ENCODE peak calls at places on chromosome 21, in five cellular contexts. C, X, R, E and T are unnamed samples.

GRCh38 chr21:35222541-35222941 is 173.4 kb upstream of the RUNX1 start:
- DNase-seq in C (no peak), X (no peak), R (no peak), E (no peak), T (no peak)

GRCh38 chr21:29221259-29221744 is 77.4 kb upstream of the BACH1 start:
- DNase-seq in C (no peak), X (no peak), R (no peak), E (no peak), T (no peak)

GRCh38 chr21:42302292-42302650 is 12.9 kb downstream of the TFF3 start:
- DNase-seq in C (peak), X (no peak), R (no peak), E (no peak), T (peak)

GRCh38 chr21:38769253-38769780 is 36.4 kb upstream of the ETS2 start:
- DNase-seq in C (peak), X (no peak), R (no peak), E (no peak), T (peak)

GRCh38 chr21:46081022-46081861 is 16.7 kb upstream of the COL6A2 start:
- DNase-seq in C (no peak), X (no peak), R (no peak), E (no peak), T (no peak)

GRCh38 chr21:41121785-41122415 is 46.1 kb upstream of the BACE2 start:
- DNase-seq in C (peak), X (peak), R (peak), E (no peak), T (peak)

GRCh38 chr21:35664683-35665082 is 395.6 kb downstream of the SETD4 start:
- DNase-seq in C (no peak), X (no peak), R (peak), E (no peak), T (no peak)

GRCh38 chr21:31198575-31198974 is 145.5 kb downstream of the TIAM1 start:
- DNase-seq in C (peak), X (no peak), R (peak), E (peak), T (peak)

GRCh38 chr21:14056771-14057191 is 154.0 kb downstream of the LIPI start:
- DNase-seq in C (no peak), X (no peak), R (no peak), E (no peak), T (no peak)

GRCh38 chr21:40548134-40548533 is 298.8 kb downstream of the DSCAM start:
- DNase-seq in C (peak), X (no peak), R (no peak), E (no peak), T (no peak)

GRCh38 chr21:37555672-37556261 is 189.2 kb downstream of the DYRK1A start:
- DNase-seq in C (peak), X (no peak), R (no peak), E (no peak), T (peak)

GRCh38 chr21:43308511-43309283 is 118.2 kb downstream of the SIK1 start:
- DNase-seq in C (no peak), X (no peak), R (no peak), E (no peak), T (no peak)

GRCh38 chr21:32412998-32413504 is 545 bp downstream of the EVA1C start:
- DNase-seq in C (no peak), X (no peak), R (no peak), E (peak), T (no peak)

GRCh38 chr21:15592271-15592860 is 137.4 kb upstream of the USP25 start:
- DNase-seq in C (peak), X (no peak), R (peak), E (no peak), T (peak)

GRCh38 chr21:33299181-33299752 is 25.5 kb upstream of the IFNAR1 start:
- DNase-seq in C (no peak), X (peak), R (peak), E (peak), T (no peak)

GRCh38 chr21:44862869-44863685 is 10.4 kb downstream of the PTTG1IP start:
- DNase-seq in C (no peak), X (no peak), R (no peak), E (no peak), T (no peak)

GRCh38 chr21:17869115-17869514 is 50.0 kb upstream of the C21orf91 start:
- DNase-seq in C (no peak), X (no peak), R (no peak), E (no peak), T (no peak)

GRCh38 chr21:42461185-42461520 is 34.9 kb downstream of the RSPH1 start:
- DNase-seq in C (no peak), X (no peak), R (no peak), E (no peak), T (no peak)

GRCh38 chr21:26032263-26032662 is 138.3 kb downstream of the APP start:
- DNase-seq in C (no peak), X (no peak), R (no peak), E (no peak), T (no peak)

GRCh38 chr21:28066051-28066450 is 926.6 kb downstream of the LTN1 start:
- DNase-seq in C (no peak), X (no peak), R (peak), E (no peak), T (no peak)

GRCh38 chr21:25791321-25791720 is 56.5 kb downstream of the GABPA start:
- DNase-seq in C (no peak), X (no peak), R (no peak), E (no peak), T (peak)

GRCh38 chr21:45095505-45095904 is 21.1 kb downstream of the ADARB1 start:
- DNase-seq in C (no peak), X (no peak), R (no peak), E (no peak), T (no peak)

GRCh38 chr21:32921632-32922230 is 104.0 kb upstream of the OLIG2 start:
- DNase-seq in C (peak), X (peak), R (no peak), E (peak), T (peak)

GRCh38 chr21:10425856-10426255 is 95.5 kb upstream of the TPTE start:
- DNase-seq in C (no peak), X (no peak), R (no peak), E (no peak), T (no peak)